ENCODE peak calls at places on chromosomes 6 and 20, in four cellular contexts. One of them, this sample, is unnamed.

GRCh38 chr6:163457637-163458561 is 43.4 kb downstream of the QKI start:
- DNase-seq in H1: no peak
- DNase-seq in GM12878: no peak
- DNase-seq in HepG2: peak
- DNase-seq in this sample: no peak

GRCh38 chr6:157034433-157035230 is 257.5 kb downstream of the ARID1B start:
- DNase-seq in H1: no peak
- DNase-seq in HepG2: peak
- DNase-seq in GM12878: no peak
- DNase-seq in this sample: no peak

GRCh38 chr6:91081452-91082067 is 494.7 kb upstream of the MAP3K7 start:
- DNase-seq in HepG2: peak
- DNase-seq in H1: no peak
- DNase-seq in GM12878: no peak
- DNase-seq in this sample: peak

GRCh38 chr6:139927236-139927635 is 552.8 kb upstream of the CITED2 start:
- DNase-seq in H1: no peak
- DNase-seq in GM12878: no peak
- DNase-seq in HepG2: no peak
- DNase-seq in this sample: no peak

GRCh38 chr6:33570806-33571636 is 9.1 kb downstream of the BAK1 start:
- DNase-seq in GM12878: peak
- DNase-seq in H1: no peak
- DNase-seq in HepG2: peak
- DNase-seq in this sample: no peak

GRCh38 chr6:34583461-34583860 is 27.3 kb upstream of the SPDEF start:
- DNase-seq in GM12878: no peak
- DNase-seq in H1: no peak
- DNase-seq in HepG2: no peak
- DNase-seq in this sample: no peak

GRCh38 chr20:50514035-50514337 is 3.8 kb downstream of the PTPN1 start:
- DNase-seq in HepG2: no peak
- DNase-seq in GM12878: no peak
- DNase-seq in H1: no peak
- DNase-seq in this sample: no peak

GRCh38 chr6:87540541-87540940 is 49.2 kb downstream of the RARS2 start:
- DNase-seq in HepG2: no peak
- DNase-seq in H1: no peak
- DNase-seq in GM12878: no peak
- DNase-seq in this sample: no peak

GRCh38 chr6:27426045-27426620 is 37.6 kb downstream of the ZNF391 start:
- DNase-seq in HepG2: no peak
- DNase-seq in H1: no peak
- DNase-seq in GM12878: no peak
- DNase-seq in this sample: no peak

GRCh38 chr6:160055813-160056212 is 65.8 kb upstream of the SLC22A1 start:
- DNase-seq in HepG2: no peak
- DNase-seq in GM12878: no peak
- DNase-seq in H1: no peak
- DNase-seq in this sample: no peak

GRCh38 chr6:127058027-127058426 is 60.4 kb upstream of the RSPO3 start:
- DNase-seq in H1: no peak
- DNase-seq in HepG2: no peak
- DNase-seq in GM12878: no peak
- DNase-seq in this sample: no peak

GRCh38 chr6:127051571-127052260 is 66.8 kb upstream of the RSPO3 start:
- DNase-seq in H1: no peak
- DNase-seq in HepG2: no peak
- DNase-seq in GM12878: no peak
- DNase-seq in this sample: no peak

GRCh38 chr6:127058936-127059335 is 59.5 kb upstream of the RSPO3 start:
- DNase-seq in GM12878: no peak
- DNase-seq in HepG2: no peak
- DNase-seq in H1: no peak
- DNase-seq in this sample: no peak

GRCh38 chr6:127053032-127053908 is 65.2 kb upstream of the RSPO3 start:
- DNase-seq in GM12878: no peak
- DNase-seq in HepG2: no peak
- DNase-seq in H1: no peak
- DNase-seq in this sample: no peak
- H3K9ac ChIP-seq in GM12878: no peak
- H3K9ac ChIP-seq in HepG2: no peak
- H3K9ac ChIP-seq in H1: no peak
- H3K9ac ChIP-seq in this sample: no peak

GRCh38 chr20:59776059-59776603 is 157.3 kb downstream of the SYCP2 start:
- DNase-seq in GM12878: no peak
- DNase-seq in HepG2: no peak
- DNase-seq in H1: no peak
- DNase-seq in this sample: no peak
- TF ChIP-seq SUZ12 in GM12878: no peak
- TF ChIP-seq SUZ12 in HepG2: no peak
- TF ChIP-seq SUZ12 in H1: no peak
- TF ChIP-seq SUZ12 in this sample: no peak

DNA sequence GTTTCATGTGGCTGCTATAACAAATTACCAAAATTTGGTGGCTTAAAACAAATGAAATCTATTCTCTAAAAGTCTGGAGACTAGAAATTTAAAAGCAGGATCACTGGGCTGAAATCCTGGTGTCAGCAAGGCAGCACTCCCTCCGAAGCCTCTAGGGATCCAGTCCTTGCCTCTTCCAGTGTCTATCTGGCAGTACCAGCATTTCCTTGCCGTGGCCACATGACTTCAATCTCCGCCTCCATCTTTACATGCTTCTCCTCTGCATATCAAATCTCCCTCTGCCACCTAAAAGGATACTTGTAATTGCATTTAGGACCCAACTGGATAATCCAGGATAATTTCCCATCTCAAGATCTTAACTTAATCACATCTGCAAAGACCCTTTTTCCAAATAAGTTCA is 30.2 kb downstream of the ARHGAP18 start:
- DNase-seq in HepG2: no peak
- DNase-seq in H1: no peak
- DNase-seq in GM12878: no peak
- DNase-seq in this sample: no peak
- H3K9ac ChIP-seq in HepG2: no peak
- H3K9ac ChIP-seq in H1: no peak
- H3K9ac ChIP-seq in GM12878: no peak
- H3K9ac ChIP-seq in this sample: no peak

GRCh38 chr20:21433329-21433890 is 36.1 kb upstream of the NKX2-4 start:
- DNase-seq in H1: no peak
- DNase-seq in HepG2: no peak
- DNase-seq in GM12878: no peak
- DNase-seq in this sample: no peak

GRCh38 chr20:21436186-21436585 is 38.9 kb upstream of the NKX2-4 start:
- DNase-seq in HepG2: peak
- DNase-seq in H1: no peak
- DNase-seq in GM12878: no peak
- DNase-seq in this sample: no peak

GRCh38 chr20:21435576-21435975 is 38.2 kb upstream of the NKX2-4 start:
- DNase-seq in H1: no peak
- DNase-seq in HepG2: no peak
- DNase-seq in GM12878: no peak
- DNase-seq in this sample: no peak

GRCh38 chr20:21437816-21438215 is 40.5 kb upstream of the NKX2-4 start:
- DNase-seq in H1: no peak
- DNase-seq in GM12878: no peak
- DNase-seq in HepG2: no peak
- DNase-seq in this sample: no peak

DNA sequence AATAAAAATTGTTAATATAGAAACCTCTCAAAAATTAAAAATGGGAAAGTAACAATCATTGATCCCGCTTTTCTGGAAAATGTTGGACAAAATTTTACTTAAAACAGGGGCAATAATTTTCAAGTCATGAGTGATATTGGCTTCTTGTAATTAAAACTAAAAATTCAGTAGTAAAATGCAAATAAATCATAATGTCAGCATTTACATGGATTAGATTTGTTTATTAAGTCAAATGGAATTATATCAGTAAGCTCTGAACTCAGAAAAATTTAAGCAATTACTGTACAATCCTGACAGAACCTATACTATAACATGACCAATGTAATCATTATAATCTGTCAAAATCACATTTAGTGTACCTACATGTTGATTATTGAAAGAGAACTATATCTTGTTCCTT is 39.9 kb upstream of the NKX2-4 start:
- DNase-seq in H1: no peak
- DNase-seq in GM12878: no peak
- DNase-seq in HepG2: no peak
- DNase-seq in this sample: no peak
- TF ChIP-seq SUZ12 in H1: no peak
- TF ChIP-seq SUZ12 in GM12878: no peak
- TF ChIP-seq SUZ12 in HepG2: no peak
- TF ChIP-seq SUZ12 in this sample: no peak

DNA sequence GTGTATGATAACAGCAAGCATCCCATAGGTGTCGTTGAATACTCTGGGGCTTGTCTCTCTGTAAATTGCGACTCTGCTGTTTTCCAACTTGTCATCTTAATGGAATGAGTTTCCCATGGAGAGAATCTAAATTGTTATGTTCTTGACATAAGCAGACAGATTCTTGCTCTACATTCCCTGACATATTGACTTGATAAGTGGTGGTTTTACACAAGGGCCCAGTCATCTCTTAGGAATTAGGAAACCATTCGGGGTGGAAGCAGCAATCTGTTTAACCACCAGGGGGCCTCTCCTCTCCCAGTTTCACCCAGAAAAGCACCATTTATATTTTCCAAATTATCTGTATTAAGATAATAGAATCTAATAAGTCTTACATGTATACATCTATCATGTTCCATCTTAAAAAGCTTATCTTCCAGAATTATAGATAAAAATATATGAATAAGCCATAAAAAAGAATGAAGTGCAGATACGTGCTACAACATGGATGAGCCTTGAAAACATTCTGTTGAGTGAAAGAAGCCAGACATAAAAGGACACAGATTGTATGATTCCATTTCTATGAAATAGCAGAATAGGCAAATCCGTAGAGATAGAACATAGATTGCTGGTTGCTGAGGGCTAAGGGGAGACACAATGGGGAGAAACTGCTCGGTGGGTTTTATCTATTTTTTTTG is 23.1 kb upstream of the MROH8 start:
- DNase-seq in H1: peak
- DNase-seq in GM12878: no peak
- DNase-seq in HepG2: peak
- DNase-seq in this sample: peak
- H3K9ac ChIP-seq in H1: no peak
- H3K9ac ChIP-seq in GM12878: no peak
- H3K9ac ChIP-seq in HepG2: no peak
- H3K9ac ChIP-seq in this sample: no peak

DNA sequence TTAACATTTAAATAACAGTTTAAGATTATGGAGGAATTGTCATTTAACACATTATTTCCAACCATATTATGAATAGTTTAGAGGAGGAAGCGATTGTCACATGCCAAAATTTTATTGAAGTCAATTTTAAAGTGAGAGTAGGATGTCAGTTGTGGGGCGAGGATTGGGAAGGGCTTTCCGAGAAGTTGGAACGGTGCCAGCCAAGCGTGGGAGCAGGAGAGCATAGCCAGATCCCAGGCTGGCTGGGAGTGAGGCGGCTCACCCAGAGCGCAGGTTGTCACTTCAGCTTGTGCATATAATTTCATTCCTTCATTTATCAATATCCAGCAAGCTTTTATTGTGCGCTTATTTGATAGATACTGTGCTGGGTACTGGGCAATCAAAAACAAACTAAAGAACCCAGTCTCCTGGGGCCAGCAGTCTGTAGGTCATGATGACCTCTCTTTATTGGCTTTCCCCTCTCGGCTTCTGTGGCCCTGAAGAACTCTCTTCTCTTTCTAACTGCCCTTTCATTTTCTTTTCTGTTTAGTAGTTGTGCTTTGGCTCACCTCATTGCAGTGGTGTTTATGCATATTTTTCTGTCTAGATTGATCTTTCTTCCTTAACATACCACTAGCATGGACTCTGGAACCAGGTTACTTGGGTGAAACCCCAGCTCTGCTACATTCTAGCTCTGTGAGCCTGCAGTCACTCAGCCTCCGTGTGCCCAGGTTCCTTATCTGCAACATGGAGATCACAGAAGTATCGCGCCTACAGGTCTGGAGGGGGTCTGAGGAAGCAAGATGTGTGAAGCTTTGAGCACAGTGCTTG is 6.4 kb downstream of the CEP43 start:
- DNase-seq in GM12878: no peak
- DNase-seq in H1: no peak
- DNase-seq in HepG2: no peak
- DNase-seq in this sample: no peak
- TF ChIP-seq SUZ12 in GM12878: no peak
- TF ChIP-seq SUZ12 in H1: no peak
- TF ChIP-seq SUZ12 in HepG2: no peak
- TF ChIP-seq SUZ12 in this sample: no peak